ENCODE peak calls at places on chromosome 2, in five cellular contexts. T is PC-3; N is H9; C is CD8-positive, alpha-beta T cell; S is fibroblast of lung. U is an unnamed sample.

GRCh38 chr2:72917875-72918660 is 749 bp downstream of the EMX1 start:
- DNase-seq in C (no peak), T (no peak), S (no peak), N (peak; percentile 50), U (peak; percentile 36)

GRCh38 chr2:144381716-144382115 is 138.2 kb downstream of the ZEB2 start:
- DNase-seq in S (no peak), C (no peak), N (no peak), T (no peak), U (no peak)

GRCh38 chr2:128632491-128632780 is 313.8 kb upstream of the HS6ST1 start:
- DNase-seq in T (no peak), N (no peak), S (no peak), C (no peak), U (no peak)

GRCh38 chr2:127173073-127173472 is 47.0 kb downstream of the CYP27C1 start:
- DNase-seq in T (peak; percentile 24), S (peak; percentile 94), C (no peak), N (no peak), U (no peak)

GRCh38 chr2:46118656-46119338 is 178.4 kb upstream of the EPAS1 start:
- DNase-seq in S (peak; percentile 56), T (no peak), C (no peak), N (no peak), U (no peak)

GRCh38 chr2:239117831-239118230 is 269.9 kb downstream of the TWIST2 start:
- DNase-seq in C (no peak), N (no peak), S (no peak), T (no peak), U (no peak)

GRCh38 chr2:8615252-8616083 is 66.4 kb upstream of the ID2 start:
- DNase-seq in C (no peak), N (no peak), S (no peak), T (no peak), U (no peak)

GRCh38 chr2:119674711-119675500 is 4.1 kb upstream of the TMEM177 start:
- DNase-seq in S (no peak), C (no peak), T (no peak), N (no peak), U (no peak)

GRCh38 chr2:26805241-26805676 is 19.4 kb downstream of the CENPA start:
- DNase-seq in S (peak; percentile 81), C (no peak), T (peak; percentile 95), N (no peak), U (no peak)

GRCh38 chr2:203973000-203973399 is 36.4 kb downstream of the ICOS start:
- DNase-seq in C (no peak), S (no peak), T (no peak), N (no peak), U (no peak)

GRCh38 chr2:58826795-58827194 is 585.7 kb upstream of the FANCL start:
- DNase-seq in T (no peak), C (no peak), S (no peak), N (no peak), U (no peak)

GRCh38 chr2:144645055-144645778 is 125.3 kb upstream of the ZEB2 start:
- DNase-seq in N (no peak), C (no peak), S (no peak), T (no peak), U (no peak)

GRCh38 chr2:160073284-160073888 is 11.0 kb upstream of the PLA2R1 start:
- DNase-seq in T (no peak), S (no peak), N (no peak), C (no peak), U (no peak)

GRCh38 chr2:212949786-212950185 is 201.6 kb downstream of the IKZF2 start:
- DNase-seq in N (no peak), C (no peak), T (no peak), S (no peak), U (no peak)

GRCh38 chr2:7594211-7594610 is 677.0 kb downstream of the RNF144A start:
- DNase-seq in C (no peak), S (no peak), T (no peak), N (no peak), U (no peak)

GRCh38 chr2:228599297-228599696 is 417.8 kb upstream of the SPHKAP start:
- DNase-seq in N (no peak), T (no peak), C (no peak), S (no peak), U (no peak)
- H3K9me3 ChIP-seq in N (no peaks in the 10 kb centered on the region), T (no peaks in the 10 kb centered on the region), C (no peaks in the 10 kb centered on the region), S (no peaks in the 10 kb centered on the region), U (no peaks in the 10 kb centered on the region)

GRCh38 chr2:53177342-53177741 is 590.3 kb upstream of the CHAC2 start:
- DNase-seq in C (no peak), T (no peak), S (no peak), N (no peak), U (no peak)

GRCh38 chr2:53182609-53183008 is 585.0 kb upstream of the CHAC2 start:
- DNase-seq in S (no peak), T (no peak), N (no peak), C (no peak), U (peak; percentile 2)

GRCh38 chr2:53181759-53182158 is 585.8 kb upstream of the CHAC2 start:
- DNase-seq in N (no peak), T (no peak), C (no peak), S (no peak), U (no peak)
- H3K9me3 ChIP-seq in N (no peaks in the 10 kb centered on the region), T (no peaks in the 10 kb centered on the region), C (no peaks in the 10 kb centered on the region), S (no peaks in the 10 kb centered on the region), U (no peaks in the 10 kb centered on the region)

GRCh38 chr2:228627510-228627909 is 446.0 kb upstream of the SPHKAP start:
- DNase-seq in S (no peak), N (no peak), T (no peak), C (no peak), U (no peak)
- H3K9me3 ChIP-seq in S (no peaks in the 10 kb centered on the region), N (no peaks in the 10 kb centered on the region), T (no peaks in the 10 kb centered on the region), C (no peaks in the 10 kb centered on the region), U (no peaks in the 10 kb centered on the region)

DNA sequence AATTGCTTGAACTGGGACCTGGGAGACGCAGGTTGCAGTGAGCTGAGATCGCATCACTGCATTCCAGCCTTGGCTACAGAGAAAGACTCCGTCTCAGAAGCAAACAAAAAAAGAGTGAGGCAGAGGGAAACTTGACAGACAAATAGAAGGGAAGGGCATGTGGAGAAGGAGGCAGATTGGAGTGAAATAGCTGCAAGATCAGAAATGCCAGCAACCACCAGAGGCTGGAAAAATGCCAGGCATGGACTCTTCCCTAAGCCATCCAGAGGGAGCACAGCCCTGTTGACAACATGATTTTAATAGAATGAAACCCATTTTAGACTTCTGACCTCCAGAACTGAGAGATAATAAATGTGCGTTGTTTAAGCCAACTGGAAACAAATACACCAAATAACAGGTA is 447.2 kb upstream of the SPHKAP start:
- DNase-seq in C (no peak), T (no peak), N (no peak), S (no peak), U (no peak)
- H3K9me3 ChIP-seq in C (no peaks in the 10 kb centered on the region), T (no peaks in the 10 kb centered on the region), N (no peaks in the 10 kb centered on the region), S (no peaks in the 10 kb centered on the region), U (no peaks in the 10 kb centered on the region)

GRCh38 chr2:176085861-176086771 is 2.4 kb upstream of the EVX2 start:
- DNase-seq in T (peak; percentile 49), N (peak; percentile 74), C (no peak), S (peak; percentile 25), U (no peak)
- H3K9me3 ChIP-seq in T (no peaks in the 10 kb centered on the region), N (no peaks in the 10 kb centered on the region), C (peaks cover 15% of the 10 kb centered on the region), S (no peaks in the 10 kb centered on the region), U (peaks cover 8% of the 10 kb centered on the region)

GRCh38 chr2:113053666-113054435 is 1.2 kb upstream of the IL36B start:
- DNase-seq in N (no peak), T (no peak), C (no peak), S (no peak), U (no peak)
- H3K9me3 ChIP-seq in N (peaks cover 14% of the 10 kb centered on the region), T (peaks cover 3% of the 10 kb centered on the region), C (no peaks in the 10 kb centered on the region), S (no peaks in the 10 kb centered on the region), U (peaks cover 17% of the 10 kb centered on the region)

DNA sequence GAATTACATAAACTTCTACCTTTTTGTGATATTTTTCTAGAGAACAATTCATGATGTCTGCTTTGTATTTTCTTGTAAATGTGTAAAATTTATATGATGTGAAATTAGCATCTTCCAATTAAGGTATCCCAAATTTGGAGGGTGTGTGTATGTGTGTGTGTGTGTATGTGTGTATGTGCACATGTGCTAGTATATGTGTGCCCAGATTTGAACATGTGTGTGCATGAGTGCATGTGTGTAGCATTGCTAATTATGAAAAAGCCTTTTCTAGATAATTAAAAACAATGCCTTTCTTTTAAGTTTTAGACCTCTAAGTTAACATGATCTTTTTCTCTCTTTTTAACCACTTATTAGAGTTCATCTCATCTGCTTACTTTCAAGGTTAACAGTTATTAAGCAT is 208.0 kb upstream of the SPOPL start:
- DNase-seq in T (no peak), N (no peak), S (no peak), C (no peak), U (no peak)
- H3K9me3 ChIP-seq in T (no peaks in the 10 kb centered on the region), N (no peaks in the 10 kb centered on the region), S (no peaks in the 10 kb centered on the region), C (no peaks in the 10 kb centered on the region), U (no peaks in the 10 kb centered on the region)

U was measured in Caco-2.